ENCODE peak calls at places on chromosomes 6 and 20, in nine cellular contexts. I, N, E, G, F, T, O, M and W are unnamed samples.

GRCh38 chr6:40038626-40039025 is 104.4 kb upstream of the MOCS1 start:
- DNase-seq in I (no peak), N (no peak), E (no peak), G (no peak), F (no peak), T (no peak), O (no peak), M (no peak), W (no peak)

GRCh38 chr6:26155066-26155925 is 68.1 kb downstream of the HFE start:
- DNase-seq in I (no peak), N (no peak), E (no peak), G (peak), F (no peak), T (peak), O (no peak), M (peak), W (no peak)

GRCh38 chr6:4345543-4345942 is 210.2 kb upstream of the ECI2 start:
- DNase-seq in I (no peak), N (no peak), E (no peak), G (no peak), F (no peak), T (no peak), O (no peak), M (no peak), W (no peak)

GRCh38 chr6:9412951-9413559 is 977.7 kb upstream of the SLC35B3 start:
- DNase-seq in I (no peak), N (peak), E (no peak), G (peak), F (no peak), T (peak), O (peak), M (peak), W (no peak)

GRCh38 chr6:109644131-109644530 is 46.9 kb downstream of the AK9 start:
- DNase-seq in I (no peak), N (no peak), E (no peak), G (no peak), F (no peak), T (no peak), O (no peak), M (no peak), W (no peak)

GRCh38 chr6:34460796-34461507 is 4.9 kb upstream of the PACSIN1 start:
- DNase-seq in I (no peak), N (peak), E (no peak), G (no peak), F (no peak), T (no peak), O (no peak), M (no peak), W (no peak)

GRCh38 chr20:62358171-62358719 is 8.9 kb downstream of the LAMA5 start:
- DNase-seq in I (peak), N (no peak), E (no peak), G (peak), F (no peak), T (peak), O (no peak), M (no peak), W (no peak)

GRCh38 chr6:148118303-148118702 is 224.3 kb upstream of the SASH1 start:
- DNase-seq in I (no peak), N (no peak), E (no peak), G (no peak), F (no peak), T (no peak), O (no peak), M (no peak), W (no peak)

GRCh38 chr6:79152269-79152737 is 74.2 kb upstream of the PHIP start:
- DNase-seq in I (no peak), N (peak), E (no peak), G (peak), F (no peak), T (peak), O (no peak), M (no peak), W (no peak)

GRCh38 chr6:45586216-45587171 is 208.8 kb upstream of the SUPT3H start:
- DNase-seq in I (peak), N (peak), E (no peak), G (no peak), F (no peak), T (no peak), O (no peak), M (no peak), W (no peak)

GRCh38 chr6:158565482-158566040 is 5.7 kb downstream of the TMEM181 start:
- DNase-seq in I (no peak), N (no peak), E (no peak), G (no peak), F (no peak), T (no peak), O (no peak), M (no peak), W (no peak)

GRCh38 chr6:122028933-122029332 is 370.5 kb upstream of the HSF2 start:
- DNase-seq in I (peak), N (peak), E (no peak), G (no peak), F (no peak), T (no peak), O (no peak), M (no peak), W (no peak)

GRCh38 chr20:23887856-23888255 is 8.3 kb upstream of the CST5 start:
- DNase-seq in I (no peak), N (no peak), E (no peak), G (no peak), F (no peak), T (no peak), O (no peak), M (no peak), W (no peak)

GRCh38 chr20:23884771-23885162 is 5.2 kb upstream of the CST5 start:
- DNase-seq in I (no peak), N (no peak), E (no peak), G (no peak), F (no peak), T (no peak), O (no peak), M (no peak), W (no peak)

GRCh38 chr20:23884136-23884770 is 4.7 kb upstream of the CST5 start:
- DNase-seq in I (peak), N (no peak), E (no peak), G (no peak), F (no peak), T (no peak), O (no peak), M (no peak), W (no peak)

GRCh38 chr20:23889775-23890187 is 10.2 kb upstream of the CST5 start:
- DNase-seq in I (peak), N (peak), E (peak), G (peak), F (no peak), T (peak), O (peak), M (peak), W (peak)
- TF ChIP-seq CTCF in I (peak), N (peak), E (peak), G (peak), F (peak), T (peak), O (peak), M (peak), W (peak)

GRCh38 chr6:25038300-25038699 is 102.5 kb upstream of the RIPOR2 start:
- DNase-seq in I (no peak), N (no peak), E (no peak), G (no peak), F (no peak), T (no peak), O (no peak), M (no peak), W (no peak)

GRCh38 chr6:25035451-25036435 is 100.0 kb upstream of the RIPOR2 start:
- DNase-seq in I (peak), N (no peak), E (no peak), G (no peak), F (peak), T (no peak), O (no peak), M (no peak), W (no peak)

GRCh38 chr6:25036461-25036860 is 100.7 kb upstream of the RIPOR2 start:
- DNase-seq in I (no peak), N (no peak), E (no peak), G (no peak), F (no peak), T (no peak), O (no peak), M (no peak), W (no peak)

GRCh38 chr6:25041676-25042598 is 106.2 kb upstream of the RIPOR2 start:
- DNase-seq in I (no peak), N (no peak), E (no peak), G (no peak), F (no peak), T (no peak), O (no peak), M (no peak), W (no peak)

GRCh38 chr6:25038992-25039391 is 103.2 kb upstream of the RIPOR2 start:
- DNase-seq in I (no peak), N (no peak), E (no peak), G (no peak), F (no peak), T (no peak), O (no peak), M (no peak), W (no peak)
- H3K4me3 ChIP-seq in I (no peak), N (no peak), E (no peak), G (no peak), F (no peak), T (no peak), O (no peak), M (no peak), W (no peak)

DNA sequence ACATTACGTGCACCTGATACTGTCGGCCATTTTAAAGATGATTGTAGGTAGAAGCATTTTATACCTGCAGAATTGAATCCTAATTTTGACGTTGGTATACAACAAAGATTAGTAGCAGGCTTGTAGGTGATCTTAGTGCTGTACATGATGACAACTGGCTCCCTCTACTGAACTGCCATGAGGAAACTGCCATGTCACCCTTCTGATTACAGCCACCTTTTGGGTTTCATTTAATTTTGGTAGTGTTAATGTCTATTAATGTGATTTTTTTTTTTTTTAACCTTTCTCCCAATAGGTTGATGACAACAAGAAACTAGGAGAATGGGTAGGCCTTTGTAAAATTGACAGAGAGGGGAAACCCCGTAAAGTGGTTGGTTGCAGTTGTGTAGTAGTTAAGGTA is 2.3 kb downstream of the RPS12 start:
- DNase-seq in I (no peak), N (no peak), E (no peak), G (no peak), F (no peak), T (no peak), O (no peak), M (no peak), W (no peak)
- TF ChIP-seq CTCF in I (no peak), N (peak), E (no peak), G (no peak), F (no peak), T (no peak), O (no peak), M (no peak), W (no peak)

GRCh38 chr6:6007311-6008113 is 787 bp upstream of the NRN1 start:
- DNase-seq in I (no peak), N (no peak), E (peak), G (peak), F (no peak), T (no peak), O (peak), M (no peak), W (no peak)
- H3K4me3 ChIP-seq in I (no peak), N (no peak), E (peak), G (peak), F (no peak), T (peak), O (peak), M (no peak), W (peak)